ENCODE peak calls at places on chromosomes 11 and 22, in ten cellular contexts. W is activated effector memory CD4-positive, alpha-beta T cell treated with anti-CD3 and anti-CD28 coated beads, Interleukin-2, amount 50 U/mL, for 16 hours; Z is kidney epithelial cell; F is neuronal stem cell; C is stimulated activated CD4-positive, alpha-beta T cell treated with anti-CD3 and anti-CD28 coated beads, Interleukin-1b, Interleukin-23, amount 100 ng/mL, for 24 hours; R is DMS153; D is GM23338; P is NCI-H82; X is activated gamma-delta T cell; O is NCI-H1092 treated with DMSO at 0.1 percent for 48 hours. G is an unnamed sample.

GRCh38 chr11:119783466-119784400 is 54.7 kb upstream of the NECTIN1 start:
- DNase-seq in W (no peak), Z (no peak), F (no peak), C (no peak), R (no peak), D (no peak), P (no peak), X (no peak), O (no peak), G (no peak)

GRCh38 chr11:32892355-32893090 is at the start of gene QSER1:
- DNase-seq in W (peak), Z (no peak), F (peak), C (peak), R (no peak), D (peak), P (peak), X (peak), O (peak), G (peak)

GRCh38 chr11:130431337-130431773 is 2.9 kb upstream of the ADAMTS8 start:
- DNase-seq in W (peak), Z (no peak), F (peak), C (peak), R (peak), D (peak), P (peak), X (no peak), O (peak), G (peak)

GRCh38 chr11:113715882-113716625 is 9.9 kb upstream of the TMPRSS5 start:
- DNase-seq in W (no peak), Z (no peak), F (no peak), C (no peak), R (no peak), D (no peak), P (no peak), X (no peak), O (no peak), G (no peak)

GRCh38 chr11:119910056-119910455 is 181.1 kb upstream of the NECTIN1 start:
- DNase-seq in W (no peak), Z (no peak), F (no peak), C (no peak), R (peak), D (no peak), P (no peak), X (no peak), O (no peak), G (no peak)

GRCh38 chr11:124793466-124794278 is 6.5 kb downstream of the MSANTD2 start:
- DNase-seq in W (no peak), Z (no peak), F (peak), C (no peak), R (no peak), D (peak), P (peak), X (no peak), O (peak), G (peak)

GRCh38 chr11:126109941-126110731 is 47.5 kb upstream of the CDON start:
- DNase-seq in W (no peak), Z (no peak), F (no peak), C (no peak), R (no peak), D (no peak), P (no peak), X (no peak), O (no peak), G (no peak)

GRCh38 chr22:41481131-41481830 is 12.4 kb downstream of the ACO2 start:
- DNase-seq in W (no peak), Z (no peak), F (no peak), C (no peak), R (no peak), D (no peak), P (no peak), X (no peak), O (no peak), G (no peak)

GRCh38 chr22:36455571-36456458 is 25.6 kb downstream of the TXN2 start:
- DNase-seq in W (no peak), Z (no peak), F (no peak), C (no peak), R (peak), D (no peak), P (no peak), X (no peak), O (peak), G (no peak)

GRCh38 chr11:118343981-118344521 is at the start of gene CD3G:
- DNase-seq in W (peak), Z (no peak), F (no peak), C (peak), R (no peak), D (no peak), P (no peak), X (peak), O (no peak), G (no peak)

GRCh38 chr11:66317322-66317765 is 500 bp upstream of the CD248 start:
- DNase-seq in W (no peak), Z (no peak), F (no peak), C (no peak), R (no peak), D (no peak), P (peak), X (no peak), O (no peak), G (no peak)

GRCh38 chr22:30246962-30247376 is 410 bp upstream of the LIF start:
- DNase-seq in W (no peak), Z (no peak), F (no peak), C (no peak), R (no peak), D (no peak), P (no peak), X (no peak), O (no peak), G (no peak)

GRCh38 chr11:13283636-13284035 is 6.0 kb downstream of the BMAL1 start:
- DNase-seq in W (no peak), Z (no peak), F (no peak), C (no peak), R (no peak), D (peak), P (no peak), X (no peak), O (no peak), G (peak)

GRCh38 chr22:26587991-26588613 is 1.8 kb downstream of the TPST2 start:
- DNase-seq in W (no peak), Z (no peak), F (no peak), C (no peak), R (no peak), D (no peak), P (no peak), X (no peak), O (no peak), G (no peak)

GRCh38 chr11:12019337-12019736 is 10.9 kb upstream of the DKK3 start:
- DNase-seq in W (no peak), Z (no peak), F (no peak), C (no peak), R (no peak), D (no peak), P (no peak), X (no peak), O (no peak), G (no peak)

GRCh38 chr11:125262825-125263218 is 98.3 kb downstream of the PKNOX2 start:
- DNase-seq in W (no peak), Z (no peak), F (peak), C (no peak), R (no peak), D (no peak), P (peak), X (no peak), O (peak), G (no peak)

GRCh38 chr11:1202776-1203504 is 19.9 kb upstream of the MUC5B start:
- DNase-seq in W (peak), Z (no peak), F (peak), C (peak), R (no peak), D (peak), P (peak), X (peak), O (peak), G (peak)

GRCh38 chr22:48975252-48975780 is 852.4 kb downstream of the BRD1 start:
- DNase-seq in W (no peak), Z (no peak), F (no peak), C (no peak), R (no peak), D (no peak), P (no peak), X (no peak), O (no peak), G (no peak)

GRCh38 chr22:46043339-46043738 is 66.4 kb upstream of the WNT7B start:
- DNase-seq in W (peak), Z (no peak), F (no peak), C (no peak), R (no peak), D (no peak), P (no peak), X (no peak), O (no peak), G (no peak)

GRCh38 chr22:38965614-38966378 is 8.4 kb downstream of the APOBEC3A start:
- DNase-seq in W (no peak), Z (no peak), F (no peak), C (no peak), R (no peak), D (no peak), P (no peak), X (no peak), O (no peak), G (no peak)

G was measured in iPS-NIHi11.